ENCODE peak calls at places on chromosomes 6 and 20, in eight cellular contexts. R is NCI-H1417; L is head of caudate nucleus; F is mucosa of descending colon; O is transverse colon; G is iris pigment epithelial cell; A is pancreas; Y is stimulated activated CD4-positive, alpha-beta T cell treated with anti-CD3 and anti-CD28 coated beads, Interleukin-15, amount 100 ng/mL, for 1 hour. M is an unnamed sample.

GRCh38 chr20:45372646-45373352 is 5.3 kb downstream of the TP53TG5 start:
- DNase-seq in L (peak), G (no peak), Y (no peak), R (no peak), O (no peak), A (no peak), F (peak), M (peak)

GRCh38 chr6:113825776-113826175 is 31.4 kb upstream of the MARCKS start:
- DNase-seq in O (peak), A (peak), G (peak), L (peak), F (peak), R (peak), Y (no peak), M (peak)

GRCh38 chr6:26104457-26105108 is 17.4 kb downstream of the HFE start:
- DNase-seq in O (peak), Y (no peak), A (no peak), G (no peak), R (no peak), L (no peak), F (peak), M (no peak)

GRCh38 chr6:46325561-46326525 is 155.1 kb upstream of the ENPP5 start:
- DNase-seq in O (no peak), F (peak), R (peak), G (peak), L (peak), Y (no peak), A (no peak), M (peak)

GRCh38 chr6:34788111-34788510 is 3.8 kb upstream of the BLTP3A start:
- DNase-seq in F (no peak), Y (no peak), G (no peak), A (no peak), R (no peak), O (no peak), L (no peak), M (no peak)

GRCh38 chr20:43971233-43971632 is 56.6 kb downstream of the TOX2 start:
- DNase-seq in G (no peak), R (no peak), A (no peak), F (no peak), O (no peak), Y (no peak), L (no peak), M (no peak)

GRCh38 chr6:11525468-11526155 is 11.9 kb upstream of the TMEM170B start:
- DNase-seq in G (peak), R (no peak), Y (no peak), L (no peak), A (peak), O (no peak), F (no peak), M (no peak)

GRCh38 chr6:73695619-73696421 is at the start of gene CD109:
- DNase-seq in L (peak), A (peak), F (peak), R (no peak), O (peak), Y (peak), G (peak), M (peak)

GRCh38 chr6:142833798-142834197 is 111.2 kb downstream of the HIVEP2 start:
- DNase-seq in L (no peak), R (no peak), O (no peak), A (no peak), G (no peak), Y (no peak), F (no peak), M (no peak)

GRCh38 chr20:17939622-17940446 is 28.8 kb downstream of the SNX5 start:
- DNase-seq in Y (no peak), R (no peak), L (no peak), G (no peak), A (no peak), O (no peak), F (no peak), M (no peak)

GRCh38 chr6:32993363-32993973 is 15.9 kb downstream of the HLA-DOA start:
- DNase-seq in A (no peak), O (no peak), F (no peak), G (no peak), Y (no peak), L (no peak), R (no peak), M (no peak)

GRCh38 chr6:145734486-145735355 is 599 bp downstream of the EPM2A start:
- DNase-seq in G (peak), F (peak), L (peak), R (peak), A (peak), O (peak), Y (peak), M (peak)

GRCh38 chr6:105136433-105137350 is 43.1 kb downstream of the POPDC3 start:
- DNase-seq in L (peak), F (peak), G (peak), Y (no peak), R (peak), O (peak), A (peak), M (peak)

GRCh38 chr6:112117554-112117953 is 30.2 kb downstream of the FAM229B start:
- DNase-seq in O (no peak), L (no peak), F (no peak), R (no peak), G (peak), A (no peak), Y (no peak), M (no peak)

GRCh38 chr6:117206951-117207687 is 58.2 kb upstream of the VGLL2 start:
- DNase-seq in G (no peak), L (no peak), O (no peak), A (no peak), F (no peak), R (no peak), Y (no peak), M (no peak)

GRCh38 chr20:46438156-46438750 is 31.8 kb upstream of the ELMO2 start:
- DNase-seq in R (no peak), F (no peak), L (peak), Y (no peak), G (peak), A (no peak), O (no peak), M (peak)

GRCh38 chr6:44051516-44051915 is 75.7 kb downstream of the MRPL14 start:
- DNase-seq in A (no peak), G (peak), F (no peak), R (no peak), O (no peak), Y (no peak), L (no peak), M (no peak)

GRCh38 chr6:85077098-85077497 is 312.7 kb upstream of the TBX18 start:
- DNase-seq in A (no peak), F (no peak), L (no peak), R (no peak), G (peak), Y (no peak), O (no peak), M (no peak)

GRCh38 chr6:75460636-75461035 is 33.0 kb downstream of the FILIP1 start:
- DNase-seq in L (no peak), F (no peak), O (no peak), R (no peak), A (no peak), G (peak), Y (no peak), M (no peak)

GRCh38 chr6:107154131-107154906 is 39.0 kb upstream of the BEND3 start:
- DNase-seq in Y (no peak), R (peak), O (peak), L (no peak), G (no peak), F (peak), A (peak), M (peak)

GRCh38 chr6:38131527-38131965 is 312.0 kb downstream of the ZFAND3 start:
- DNase-seq in O (no peak), L (no peak), Y (no peak), A (peak), F (no peak), R (no peak), G (peak), M (no peak)

GRCh38 chr6:158304254-158304653 is 8.0 kb upstream of the TULP4 start:
- DNase-seq in Y (no peak), L (no peak), O (no peak), G (no peak), A (no peak), F (no peak), R (no peak), M (no peak)

M was measured in NCI-H1105 treated with DMSO at 0.1 percent for 48 hours.